ENCODE peak calls at places on chromosomes 13 and 19, in eight cellular contexts. One of them, this sample, is unnamed.

GRCh38 chr19:14102102-14102696 is 11.6 kb upstream of the SAMD1 start:
- DNase-seq in activated T-helper 1 cell treated with Interleukin-2 at 50 U/mL for 16 hours: no peak
- DNase-seq in lower lobe of right lung: no peak
- DNase-seq in caudate nucleus: no peak
- DNase-seq in Daoy: no peak
- DNase-seq in T-helper 22 cell: no peak
- DNase-seq in fibroblast of lung: no peak
- DNase-seq in stimulated activated naive CD8-positive, alpha-beta T cell treated with anti-CD3 and anti-CD28 coated beads, Interleukin-15, Interleukin-2, amounts not matched to agents 100 U/mL and 50 U/mL, for 24 hours: no peak
- DNase-seq in this sample: no peak

GRCh38 chr19:3479177-3479818 is 1.0 kb downstream of the SMIM24 start:
- DNase-seq in stimulated activated naive CD8-positive, alpha-beta T cell treated with anti-CD3 and anti-CD28 coated beads, Interleukin-15, Interleukin-2, amounts not matched to agents 100 U/mL and 50 U/mL, for 24 hours: peak
- DNase-seq in fibroblast of lung: no peak
- DNase-seq in T-helper 22 cell: no peak
- DNase-seq in lower lobe of right lung: no peak
- DNase-seq in Daoy: no peak
- DNase-seq in caudate nucleus: no peak
- DNase-seq in activated T-helper 1 cell treated with Interleukin-2 at 50 U/mL for 16 hours: no peak
- DNase-seq in this sample: peak

GRCh38 chr13:92994056-92994455 is 232.6 kb upstream of the GPC6 start:
- DNase-seq in caudate nucleus: no peak
- DNase-seq in lower lobe of right lung: no peak
- DNase-seq in stimulated activated naive CD8-positive, alpha-beta T cell treated with anti-CD3 and anti-CD28 coated beads, Interleukin-15, Interleukin-2, amounts not matched to agents 100 U/mL and 50 U/mL, for 24 hours: no peak
- DNase-seq in T-helper 22 cell: no peak
- DNase-seq in Daoy: no peak
- DNase-seq in fibroblast of lung: peak
- DNase-seq in activated T-helper 1 cell treated with Interleukin-2 at 50 U/mL for 16 hours: no peak
- DNase-seq in this sample: no peak

GRCh38 chr13:99866781-99867180 is 104.8 kb downstream of the ZIC5 start:
- DNase-seq in fibroblast of lung: no peak
- DNase-seq in lower lobe of right lung: no peak
- DNase-seq in stimulated activated naive CD8-positive, alpha-beta T cell treated with anti-CD3 and anti-CD28 coated beads, Interleukin-15, Interleukin-2, amounts not matched to agents 100 U/mL and 50 U/mL, for 24 hours: no peak
- DNase-seq in caudate nucleus: no peak
- DNase-seq in Daoy: no peak
- DNase-seq in T-helper 22 cell: no peak
- DNase-seq in activated T-helper 1 cell treated with Interleukin-2 at 50 U/mL for 16 hours: no peak
- DNase-seq in this sample: no peak

GRCh38 chr19:19541572-19541971 is 3.5 kb downstream of the CILP2 start:
- DNase-seq in fibroblast of lung: no peak
- DNase-seq in stimulated activated naive CD8-positive, alpha-beta T cell treated with anti-CD3 and anti-CD28 coated beads, Interleukin-15, Interleukin-2, amounts not matched to agents 100 U/mL and 50 U/mL, for 24 hours: no peak
- DNase-seq in T-helper 22 cell: no peak
- DNase-seq in Daoy: no peak
- DNase-seq in activated T-helper 1 cell treated with Interleukin-2 at 50 U/mL for 16 hours: no peak
- DNase-seq in caudate nucleus: no peak
- DNase-seq in lower lobe of right lung: no peak
- DNase-seq in this sample: no peak

GRCh38 chr13:42969558-42970172 is 22.4 kb downstream of the EPSTI1 start:
- DNase-seq in Daoy: peak
- DNase-seq in activated T-helper 1 cell treated with Interleukin-2 at 50 U/mL for 16 hours: peak
- DNase-seq in fibroblast of lung: peak
- DNase-seq in lower lobe of right lung: peak
- DNase-seq in T-helper 22 cell: peak
- DNase-seq in stimulated activated naive CD8-positive, alpha-beta T cell treated with anti-CD3 and anti-CD28 coated beads, Interleukin-15, Interleukin-2, amounts not matched to agents 100 U/mL and 50 U/mL, for 24 hours: peak
- DNase-seq in caudate nucleus: peak
- DNase-seq in this sample: peak

GRCh38 chr13:42996584-42996983 is 4.5 kb upstream of the EPSTI1 start:
- DNase-seq in fibroblast of lung: peak
- DNase-seq in lower lobe of right lung: no peak
- DNase-seq in T-helper 22 cell: no peak
- DNase-seq in activated T-helper 1 cell treated with Interleukin-2 at 50 U/mL for 16 hours: no peak
- DNase-seq in caudate nucleus: no peak
- DNase-seq in Daoy: peak
- DNase-seq in stimulated activated naive CD8-positive, alpha-beta T cell treated with anti-CD3 and anti-CD28 coated beads, Interleukin-15, Interleukin-2, amounts not matched to agents 100 U/mL and 50 U/mL, for 24 hours: no peak
- DNase-seq in this sample: no peak

GRCh38 chr19:16605552-16605951 is 22.5 kb downstream of the MED26 start:
- DNase-seq in caudate nucleus: no peak
- DNase-seq in T-helper 22 cell: no peak
- DNase-seq in stimulated activated naive CD8-positive, alpha-beta T cell treated with anti-CD3 and anti-CD28 coated beads, Interleukin-15, Interleukin-2, amounts not matched to agents 100 U/mL and 50 U/mL, for 24 hours: no peak
- DNase-seq in lower lobe of right lung: no peak
- DNase-seq in fibroblast of lung: no peak
- DNase-seq in Daoy: no peak
- DNase-seq in activated T-helper 1 cell treated with Interleukin-2 at 50 U/mL for 16 hours: no peak
- DNase-seq in this sample: no peak

GRCh38 chr19:46454244-46454643 is 17.1 kb downstream of the PNMA8A start:
- DNase-seq in fibroblast of lung: no peak
- DNase-seq in Daoy: no peak
- DNase-seq in T-helper 22 cell: no peak
- DNase-seq in caudate nucleus: no peak
- DNase-seq in activated T-helper 1 cell treated with Interleukin-2 at 50 U/mL for 16 hours: no peak
- DNase-seq in lower lobe of right lung: no peak
- DNase-seq in stimulated activated naive CD8-positive, alpha-beta T cell treated with anti-CD3 and anti-CD28 coated beads, Interleukin-15, Interleukin-2, amounts not matched to agents 100 U/mL and 50 U/mL, for 24 hours: no peak
- DNase-seq in this sample: no peak

GRCh38 chr13:48749144-48749543 is 95.4 kb downstream of the CYSLTR2 start:
- DNase-seq in Daoy: peak
- DNase-seq in caudate nucleus: no peak
- DNase-seq in lower lobe of right lung: no peak
- DNase-seq in activated T-helper 1 cell treated with Interleukin-2 at 50 U/mL for 16 hours: no peak
- DNase-seq in T-helper 22 cell: no peak
- DNase-seq in stimulated activated naive CD8-positive, alpha-beta T cell treated with anti-CD3 and anti-CD28 coated beads, Interleukin-15, Interleukin-2, amounts not matched to agents 100 U/mL and 50 U/mL, for 24 hours: no peak
- DNase-seq in fibroblast of lung: peak
- DNase-seq in this sample: no peak